ENCODE peak calls at places on chromosome 3, in ten cellular contexts. M is right cardiac atrium; X is sigmoid colon; O is upper lobe of right lung; W is thyroid gland; B is HCT116; R is GM23248; T is GM23338; Q is psoas muscle; P is effector memory CD4-positive, alpha-beta T cell. E is an unnamed sample. For H3K27me3 and H3K4me1, the result is how much of the 10 kb centered on the place peaks cover.

GRCh38 chr3:159894386-159894785 is 94.2 kb upstream of the IL12A start:
- DNase-seq in R (no peak), M (no peak), B (no peak), O (no peak), W (no peak), X (no peak), Q (no peak), P (no peak), T (no peak), E (no peak)

GRCh38 chr3:160568989-160569388 is 3.6 kb upstream of the KPNA4 start:
- DNase-seq in B (no peak), M (no peak), X (no peak), R (no peak), W (no peak), Q (no peak), O (peak), P (no peak), T (no peak), E (no peak)

GRCh38 chr3:42698911-42699230 is 3.7 kb downstream of the HHATL start:
- DNase-seq in W (no peak), X (no peak), T (no peak), B (no peak), M (no peak), R (no peak), O (peak), P (no peak), Q (no peak), E (no peak)

GRCh38 chr3:28924744-28925360 is 356.0 kb upstream of the RBMS3 start:
- DNase-seq in R (peak), W (no peak), P (no peak), Q (no peak), O (no peak), M (no peak), T (no peak), B (no peak), X (no peak), E (no peak)

GRCh38 chr3:58164916-58165821 is 45.6 kb downstream of the DNASE1L3 start:
- DNase-seq in P (no peak), O (no peak), W (peak), X (peak), T (peak), Q (no peak), B (no peak), R (no peak), M (no peak), E (no peak)

GRCh38 chr3:174413057-174413912 is 445.8 kb upstream of the NAALADL2 start:
- DNase-seq in O (no peak), P (no peak), R (no peak), T (peak), B (no peak), M (no peak), Q (no peak), X (no peak), W (no peak), E (no peak)

GRCh38 chr3:5122741-5123706 is 932 bp downstream of the ARL8B start:
- DNase-seq in Q (peak), W (peak), X (peak), B (no peak), T (peak), P (peak), M (peak), O (peak), R (peak), E (peak)

GRCh38 chr3:167874667-167875372 is 139.3 kb downstream of the SERPINI1 start:
- DNase-seq in O (no peak), B (no peak), W (no peak), R (no peak), T (no peak), M (no peak), Q (no peak), X (no peak), P (no peak), E (no peak)

GRCh38 chr3:105705011-105705410 is 163.8 kb downstream of the CBLB start:
- DNase-seq in R (no peak), Q (no peak), O (no peak), T (no peak), W (no peak), M (no peak), B (no peak), X (no peak), P (no peak), E (no peak)

GRCh38 chr3:188671941-188672340 is 499.8 kb upstream of the TPRG1 start:
- DNase-seq in X (no peak), P (no peak), W (no peak), R (no peak), B (no peak), Q (no peak), T (no peak), O (no peak), M (no peak), E (no peak)

GRCh38 chr3:187736418-187736871 is 8.8 kb downstream of the BCL6 start:
- DNase-seq in P (no peak), T (peak), X (no peak), Q (peak), O (no peak), B (no peak), M (peak), R (peak), W (no peak), E (no peak)

DNA sequence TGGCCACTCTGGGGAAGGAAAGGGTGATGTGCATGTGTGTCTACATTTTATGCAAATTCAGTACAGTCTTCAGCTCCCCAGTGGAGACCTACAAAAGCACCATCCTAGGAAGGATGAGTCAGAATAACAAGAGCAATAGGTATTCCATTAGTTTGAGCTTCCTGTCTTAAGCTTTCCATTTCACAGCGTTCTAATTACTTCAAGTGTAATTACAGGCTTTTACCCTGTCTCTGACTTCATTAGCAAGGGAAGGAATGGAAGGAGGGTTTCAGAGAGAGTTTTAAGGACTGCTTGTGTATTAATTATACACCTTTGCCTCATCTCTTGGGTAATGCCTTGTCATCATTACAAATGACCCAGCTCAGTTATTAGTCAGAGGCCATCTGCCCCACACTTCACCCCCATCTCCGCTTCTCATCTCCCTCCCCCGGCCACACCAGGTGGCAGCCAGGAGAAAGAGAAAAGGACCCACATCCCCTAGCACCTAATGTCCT is 202.8 kb upstream of the MRPL3 start:
- DNase-seq in T (peak), R (peak), M (no peak), X (no peak), Q (no peak), O (no peak), W (no peak), P (no peak), B (no peak), E (no peak)
- H3K27ac ChIP-seq in T (no peak), R (peak), M (no peak), X (no peak), Q (no peak), O (no peak), W (no peak), P (no peak), B (no peak), E (no peak)

GRCh38 chr3:24254649-24255048 is 240.0 kb downstream of the THRB start:
- DNase-seq in T (no peak), R (peak), B (no peak), X (no peak), M (no peak), O (no peak), W (no peak), P (no peak), Q (no peak), E (no peak)
- H3K27me3 ChIP-seq in T (under half), R (under half), B (under half), X (under half), M (under half), O (under half), W (under half), P (under half), Q (under half), E (under half)

DNA sequence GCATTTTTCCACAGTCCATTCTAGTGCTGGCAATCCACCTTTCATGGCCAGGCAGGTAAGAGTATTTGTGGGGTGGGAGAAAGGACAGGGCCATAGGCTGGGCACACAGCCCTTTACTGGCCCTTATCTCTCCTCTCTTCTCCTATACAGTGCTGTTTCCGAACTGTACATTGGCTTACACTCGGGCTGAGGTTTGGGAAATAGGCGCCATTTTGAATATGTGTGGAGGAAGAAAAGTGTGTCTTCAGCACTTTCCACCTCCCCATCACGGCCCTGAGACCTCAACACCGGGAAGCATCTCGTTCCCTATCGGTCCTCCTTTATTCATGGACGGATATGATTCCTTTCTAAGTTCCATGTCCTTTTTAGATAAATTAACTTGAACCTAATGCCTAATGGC is 24.4 kb downstream of the CD86 start:
- DNase-seq in T (no peak), W (no peak), X (no peak), B (no peak), P (no peak), Q (no peak), O (no peak), R (no peak), M (no peak), E (no peak)
- H3K4me1 ChIP-seq in T (under half), W (under half), X (under half), B (under half), P (under half), Q (under half), O (under half), R (under half), M (under half), E (under half)

DNA sequence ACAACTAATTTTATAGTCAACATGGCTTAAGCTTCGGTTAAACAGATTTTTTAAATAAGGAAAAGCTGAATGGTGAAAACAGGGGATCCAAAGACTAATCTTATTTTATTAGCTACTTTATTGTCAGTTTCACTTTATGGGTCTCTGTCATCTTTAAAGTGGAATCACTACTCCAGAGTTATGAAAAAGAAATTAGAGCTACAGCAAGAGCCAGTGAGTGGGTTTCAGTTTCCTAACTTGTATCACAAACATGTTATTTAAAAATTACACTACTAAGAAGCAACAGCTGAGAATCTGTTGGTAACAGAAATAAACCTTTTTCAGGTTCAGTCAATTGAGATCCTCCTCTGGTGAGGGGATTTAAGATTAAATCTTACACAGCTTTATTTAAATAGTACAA is 10.0 kb downstream of the PHC3 start:
- DNase-seq in P (no peak), W (no peak), R (no peak), O (no peak), M (no peak), Q (no peak), T (no peak), B (no peak), X (no peak), E (no peak)
- H3K27ac ChIP-seq in P (no peak), W (no peak), R (no peak), O (no peak), M (no peak), Q (no peak), T (no peak), B (no peak), X (no peak), E (no peak)

GRCh38 chr3:13199899-13200451 is 126.7 kb upstream of the IQSEC1 start:
- DNase-seq in P (no peak), T (no peak), B (no peak), Q (no peak), M (no peak), X (no peak), R (no peak), W (no peak), O (no peak), E (no peak)

GRCh38 chr3:13202744-13203397 is 129.6 kb upstream of the IQSEC1 start:
- DNase-seq in B (no peak), R (no peak), Q (no peak), O (no peak), X (no peak), P (no peak), T (no peak), W (no peak), M (no peak), E (no peak)

GRCh38 chr3:13200465-13200864 is 127.2 kb upstream of the IQSEC1 start:
- DNase-seq in B (no peak), X (no peak), R (no peak), W (no peak), P (no peak), Q (no peak), O (no peak), T (no peak), M (no peak), E (no peak)

GRCh38 chr3:13199006-13199776 is 126.0 kb upstream of the IQSEC1 start:
- DNase-seq in W (no peak), P (no peak), O (no peak), Q (no peak), R (no peak), M (no peak), X (peak), B (no peak), T (no peak), E (no peak)

DNA sequence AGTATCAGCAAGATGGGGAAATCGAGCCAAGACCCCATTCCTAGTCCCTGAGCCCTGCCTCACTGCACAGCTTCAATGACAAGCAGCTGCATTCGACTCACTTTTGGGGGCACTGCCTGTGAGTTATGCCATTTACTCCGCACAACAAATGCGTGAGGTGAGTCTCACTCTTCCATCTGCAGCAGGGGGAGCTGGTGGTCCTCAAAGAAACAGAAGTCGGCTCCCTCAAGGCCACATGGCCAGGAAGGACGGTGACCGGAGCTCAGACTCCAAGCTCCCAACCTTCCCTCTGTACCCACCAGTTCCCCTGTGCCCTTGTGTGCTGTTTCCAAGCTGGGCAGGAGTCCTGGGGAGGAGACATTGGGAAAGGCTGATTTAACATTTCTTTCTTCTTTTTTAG is 127.7 kb upstream of the IQSEC1 start:
- DNase-seq in B (no peak), Q (no peak), O (no peak), T (peak), W (no peak), M (no peak), R (no peak), P (no peak), X (no peak), E (no peak)
- H3K27me3 ChIP-seq in B (under half), Q (under half), O (under half), T (under half), W (under half), M (under half), R (under half), P (under half), X (under half), E (under half)

GRCh38 chr3:141426404-141427034 is 58.2 kb downstream of the ZBTB38 start:
- DNase-seq in M (peak), W (peak), X (peak), O (peak), P (no peak), R (peak), Q (peak), B (no peak), T (peak), E (no peak)

GRCh38 chr3:141427764-141428163 is 59.1 kb upstream of the RASA2 start:
- DNase-seq in P (no peak), W (peak), R (no peak), T (no peak), B (no peak), O (no peak), X (no peak), Q (no peak), M (no peak), E (no peak)

GRCh38 chr3:141430326-141430725 is 56.5 kb upstream of the RASA2 start:
- DNase-seq in M (no peak), X (no peak), W (no peak), R (no peak), Q (no peak), B (no peak), T (no peak), P (no peak), O (no peak), E (no peak)

GRCh38 chr3:141431411-141432378 is 55.1 kb upstream of the RASA2 start:
- DNase-seq in T (no peak), R (no peak), B (no peak), X (peak), W (no peak), O (no peak), M (no peak), P (no peak), Q (no peak), E (no peak)

GRCh38 chr3:141429371-141430035 is 57.3 kb upstream of the RASA2 start:
- DNase-seq in O (no peak), B (no peak), W (no peak), X (peak), M (peak), R (no peak), P (no peak), Q (no peak), T (no peak), E (no peak)
- H3K4me1 ChIP-seq in O (half or more), B (under half), W (half or more), X (half or more), M (under half), R (under half), P (under half), Q (half or more), T (under half), E (under half)

GRCh38 chr3:67311440-67311839 is 313.3 kb downstream of the KBTBD8 start:
- DNase-seq in T (peak), W (no peak), X (no peak), Q (no peak), R (no peak), B (no peak), M (no peak), O (no peak), P (no peak), E (no peak)
- H3K27ac ChIP-seq in T (no peak), W (no peak), X (no peak), Q (no peak), R (no peak), B (no peak), M (no peak), O (no peak), P (no peak), E (no peak)

DNA sequence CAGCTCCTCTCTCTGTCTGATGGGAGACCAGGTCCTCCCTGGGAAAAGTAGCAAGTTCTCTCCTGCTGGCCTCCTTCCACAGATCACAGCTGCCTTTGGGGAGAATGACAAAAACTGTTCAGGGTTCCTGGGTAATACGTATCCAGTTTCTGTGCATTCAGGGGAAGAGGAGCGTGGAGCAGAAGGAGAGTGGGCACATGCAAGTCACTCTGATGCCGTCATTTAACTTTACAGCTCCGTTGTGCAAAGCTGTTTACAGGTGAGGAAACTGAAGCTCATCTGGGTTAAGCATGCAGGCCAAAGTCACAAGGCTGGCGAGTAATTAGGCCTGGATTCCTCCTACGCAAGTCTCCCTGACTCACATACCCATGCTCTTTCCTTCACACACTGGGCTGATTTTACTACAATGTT is 7.5 kb upstream of the TM4SF1 start:
- DNase-seq in W (no peak), M (no peak), T (no peak), Q (no peak), O (no peak), B (no peak), P (no peak), R (peak), X (no peak), E (no peak)
- H3K27me3 ChIP-seq in W (under half), M (under half), T (under half), Q (under half), O (under half), B (under half), P (under half), R (under half), X (under half), E (under half)

GRCh38 chr3:8500966-8501365 is 657 bp upstream of the LMCD1 start:
- DNase-seq in P (no peak), W (no peak), O (no peak), R (no peak), B (no peak), X (no peak), T (no peak), Q (no peak), M (no peak), E (no peak)

GRCh38 chr3:8499181-8499611 is 2.4 kb upstream of the LMCD1 start:
- DNase-seq in T (peak), R (no peak), M (no peak), P (no peak), X (no peak), W (peak), O (no peak), Q (no peak), B (no peak), E (no peak)

GRCh38 chr3:8497582-8497981 is 4.0 kb upstream of the LMCD1 start:
- DNase-seq in R (peak), P (no peak), M (no peak), O (no peak), T (no peak), W (no peak), B (no peak), Q (no peak), X (no peak), E (no peak)

GRCh38 chr3:8501388-8502131 is at the start of gene LMCD1:
- DNase-seq in P (peak), W (peak), R (peak), T (peak), O (peak), X (peak), Q (peak), B (peak), M (peak), E (peak)

GRCh38 chr3:8500208-8500961 is 1.2 kb upstream of the LMCD1 start:
- DNase-seq in R (peak), P (no peak), X (no peak), T (peak), O (no peak), Q (no peak), B (no peak), M (no peak), W (no peak), E (no peak)
- H3K4me1 ChIP-seq in R (under half), P (under half), X (under half), T (half or more), O (under half), Q (under half), B (under half), M (under half), W (under half), E (under half)

DNA sequence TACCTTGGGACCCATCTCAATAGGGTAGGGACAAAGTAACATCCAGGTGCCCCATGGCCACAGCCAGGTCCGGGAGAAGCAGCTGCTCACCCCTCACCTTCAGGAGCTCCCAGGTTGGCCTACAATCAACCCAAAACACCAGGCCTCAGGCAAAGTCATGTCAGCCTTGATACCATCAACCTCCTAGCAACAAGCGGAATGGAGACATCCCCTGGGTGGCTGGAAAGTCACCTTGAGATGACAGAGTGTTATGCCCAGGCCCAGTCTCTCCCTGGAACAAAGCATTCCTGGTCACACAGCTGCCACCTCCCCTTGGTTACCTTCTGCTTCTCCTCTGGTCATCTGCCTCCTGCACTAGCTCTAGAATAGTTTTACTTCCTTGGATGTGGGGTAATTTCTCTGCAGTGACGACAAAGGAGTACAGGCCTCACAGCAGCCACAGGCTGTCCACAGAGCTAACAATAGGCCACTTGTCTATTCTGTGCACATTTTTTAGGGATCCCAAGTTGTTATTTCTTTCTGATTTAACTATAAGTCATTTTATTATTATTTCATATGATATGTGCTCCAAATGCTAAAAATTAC is 114.9 kb downstream of the RFTN1 start:
- DNase-seq in W (no peak), Q (no peak), B (no peak), M (no peak), P (no peak), X (no peak), T (no peak), R (no peak), O (no peak), E (no peak)
- H3K27ac ChIP-seq in W (peak), Q (peak), B (no peak), M (no peak), P (no peak), X (no peak), T (no peak), R (peak), O (peak), E (no peak)